ENCODE peak calls at places on chromosome 4, in four cellular contexts. One of them, this sample, is unnamed.

GRCh38 chr4:137651128-137651527 is 118.8 kb upstream of the PCDH18 start:
- DNase-seq in activated naive CD4-positive, alpha-beta T cell treated with anti-CD3 and anti-CD28 coated beads for 36 hours: no peak
- DNase-seq in frontal cortex: no peak
- DNase-seq in NCI-H1105: no peak
- DNase-seq in this sample: no peak

GRCh38 chr4:120111745-120112144 is 45.1 kb upstream of the MAD2L1 start:
- DNase-seq in activated naive CD4-positive, alpha-beta T cell treated with anti-CD3 and anti-CD28 coated beads for 36 hours: no peak
- DNase-seq in frontal cortex: no peak
- DNase-seq in NCI-H1105: no peak
- DNase-seq in this sample: no peak

GRCh38 chr4:26452565-26453531 is 37.4 kb downstream of the CCKAR start:
- DNase-seq in activated naive CD4-positive, alpha-beta T cell treated with anti-CD3 and anti-CD28 coated beads for 36 hours: no peak
- DNase-seq in frontal cortex: no peak
- DNase-seq in NCI-H1105: peak
- DNase-seq in this sample: no peak

GRCh38 chr4:48578132-48578964 is 88.3 kb downstream of the ZAR1 start:
- DNase-seq in activated naive CD4-positive, alpha-beta T cell treated with anti-CD3 and anti-CD28 coated beads for 36 hours: peak
- DNase-seq in frontal cortex: peak
- DNase-seq in NCI-H1105: peak
- DNase-seq in this sample: no peak

GRCh38 chr4:81648576-81649272 is 177.0 kb upstream of the RASGEF1B start:
- DNase-seq in activated naive CD4-positive, alpha-beta T cell treated with anti-CD3 and anti-CD28 coated beads for 36 hours: peak
- DNase-seq in frontal cortex: no peak
- DNase-seq in NCI-H1105: no peak
- DNase-seq in this sample: peak

GRCh38 chr4:119785963-119786362 is 157.4 kb upstream of the PDE5A start:
- DNase-seq in activated naive CD4-positive, alpha-beta T cell treated with anti-CD3 and anti-CD28 coated beads for 36 hours: peak
- DNase-seq in frontal cortex: no peak
- DNase-seq in NCI-H1105: no peak
- DNase-seq in this sample: peak

GRCh38 chr4:123785515-123785914 is 388.9 kb downstream of the SPRY1 start:
- DNase-seq in activated naive CD4-positive, alpha-beta T cell treated with anti-CD3 and anti-CD28 coated beads for 36 hours: no peak
- DNase-seq in frontal cortex: no peak
- DNase-seq in NCI-H1105: no peak
- DNase-seq in this sample: no peak

GRCh38 chr4:31390849-31391248 is 670.7 kb downstream of the PCDH7 start:
- DNase-seq in activated naive CD4-positive, alpha-beta T cell treated with anti-CD3 and anti-CD28 coated beads for 36 hours: no peak
- DNase-seq in frontal cortex: no peak
- DNase-seq in NCI-H1105: no peak
- DNase-seq in this sample: no peak

GRCh38 chr4:137768881-137769280 is 236.6 kb upstream of the PCDH18 start:
- DNase-seq in activated naive CD4-positive, alpha-beta T cell treated with anti-CD3 and anti-CD28 coated beads for 36 hours: no peak
- DNase-seq in frontal cortex: no peak
- DNase-seq in NCI-H1105: no peak
- DNase-seq in this sample: no peak

This sample was measured in T47D.